ENCODE peak calls at places on chromosomes 2 and 18, in six cellular contexts. F is A549, S is HepG2, V is IMR-90, O is GM12878, L is K562. R is an unnamed sample.

GRCh38 chr18:7927119-7927518 is 360.0 kb downstream of the PTPRM start:
- DNase-seq in F (no peak), S (no peak), V (peak; percentile 45), O (no peak), L (no peak), R (no peak)

GRCh38 chr2:163670929-163671328 is 64.9 kb downstream of the FIGN start:
- DNase-seq in F (no peak), S (no peak), V (no peak), O (no peak), L (no peak), R (no peak)

GRCh38 chr2:63049291-63050185 is 1.1 kb upstream of the OTX1 start:
- DNase-seq in F (peak; percentile 64), S (no peak), V (peak; percentile 8), O (no peak), L (no peak), R (peak; percentile 53)

GRCh38 chr2:61425605-61426155 is 45.2 kb downstream of the USP34 start:
- DNase-seq in F (no peak), S (no peak), V (no peak), O (no peak), L (no peak), R (no peak)

GRCh38 chr2:232139786-232140562 is 178.5 kb downstream of the DIS3L2 start:
- DNase-seq in F (no peak), S (peak; percentile 16), V (peak; percentile 77), O (no peak), L (no peak), R (no peak)

GRCh38 chr2:100038019-100038418 is 104.4 kb downstream of the AFF3 start:
- DNase-seq in F (no peak), S (no peak), V (no peak), O (no peak), L (no peak), R (peak; percentile 21)

GRCh38 chr2:120944575-120944974 is 208.9 kb downstream of the GLI2 start:
- DNase-seq in F (no peak), S (no peak), V (no peak), O (no peak), L (no peak), R (no peak)

GRCh38 chr2:181123798-181124217 is 143.4 kb downstream of the UBE2E3 start:
- DNase-seq in F (no peak), S (no peak), V (no peak), O (peak; percentile 53), L (no peak), R (no peak)

GRCh38 chr2:62042944-62043343 is 137.5 kb downstream of the COMMD1 start:
- DNase-seq in F (no peak), S (no peak), V (peak; percentile 23), O (no peak), L (no peak), R (no peak)

GRCh38 chr2:191862371-191862770 is 15.5 kb upstream of the CAVIN2 start:
- DNase-seq in F (no peak), S (no peak), V (peak; percentile 49), O (no peak), L (no peak), R (no peak)
- TF ChIP-seq SMC3 in F (no peak), S (no peak), V (no peak), O (no peak), L (no peak), R (no peak)

GRCh38 chr18:36412778-36413177 is 115.3 kb downstream of the FHOD3 start:
- DNase-seq in F (peak; percentile 40), S (peak; percentile 29), V (no peak), O (no peak), L (no peak), R (peak; percentile 41)
- TF ChIP-seq RAD21 in F (no peak), S (no peak), V (peak; percentile 48), O (peak; percentile 36), L (no peak), R (peak; percentile 65)

GRCh38 chr2:128320609-128321420 is 2.1 kb upstream of the HS6ST1 start:
- DNase-seq in F (no peak), S (no peak), V (no peak), O (no peak), L (no peak), R (no peak)
- TF ChIP-seq SMC3 in F (no peak), S (no peak), V (no peak), O (no peak), L (no peak), R (no peak)

GRCh38 chr2:150729495-150729955 is 242.1 kb upstream of the RND3 start:
- DNase-seq in F (no peak), S (no peak), V (peak; percentile 47), O (peak; percentile 19), L (no peak), R (no peak)
- TF ChIP-seq RAD21 in F (no peak), S (no peak), V (no peak), O (no peak), L (no peak), R (no peak)

DNA sequence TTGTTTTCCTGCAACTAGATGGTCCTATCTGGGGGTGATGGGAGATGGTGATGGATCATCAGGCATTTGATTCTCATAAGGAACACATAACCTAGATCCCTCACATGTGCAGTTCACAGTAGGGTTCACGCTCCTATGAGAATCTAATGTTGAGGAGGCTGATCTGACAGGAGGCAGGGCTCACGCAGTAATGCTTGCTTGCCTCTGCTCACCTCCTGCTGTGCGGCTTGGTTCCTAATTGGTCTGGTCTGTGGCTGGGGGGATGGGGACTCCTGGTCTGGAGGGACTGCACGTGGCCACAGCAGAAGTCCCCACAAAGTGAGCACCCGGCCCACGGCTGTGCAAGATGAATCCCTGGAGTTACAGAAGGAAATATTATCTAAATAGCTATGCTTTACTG is 11.3 kb downstream of the MC5R start:
- DNase-seq in F (no peak), S (no peak), V (no peak), O (no peak), L (no peak), R (no peak)
- TF ChIP-seq SMC3 in F (no peak), S (no peak), V (no peak), O (no peak), L (no peak), R (no peak)

GRCh38 chr2:9908639-9909038 is 42.9 kb upstream of the GRHL1 start:
- DNase-seq in F (no peak), S (peak; percentile 45), V (no peak), O (no peak), L (no peak), R (no peak)

GRCh38 chr2:9910699-9911098 is 40.8 kb upstream of the GRHL1 start:
- DNase-seq in F (no peak), S (no peak), V (no peak), O (no peak), L (no peak), R (no peak)

GRCh38 chr2:9907402-9907801 is 44.1 kb upstream of the GRHL1 start:
- DNase-seq in F (no peak), S (no peak), V (no peak), O (no peak), L (no peak), R (no peak)

GRCh38 chr2:9912468-9912867 is 39.0 kb upstream of the GRHL1 start:
- DNase-seq in F (no peak), S (no peak), V (no peak), O (no peak), L (no peak), R (no peak)

DNA sequence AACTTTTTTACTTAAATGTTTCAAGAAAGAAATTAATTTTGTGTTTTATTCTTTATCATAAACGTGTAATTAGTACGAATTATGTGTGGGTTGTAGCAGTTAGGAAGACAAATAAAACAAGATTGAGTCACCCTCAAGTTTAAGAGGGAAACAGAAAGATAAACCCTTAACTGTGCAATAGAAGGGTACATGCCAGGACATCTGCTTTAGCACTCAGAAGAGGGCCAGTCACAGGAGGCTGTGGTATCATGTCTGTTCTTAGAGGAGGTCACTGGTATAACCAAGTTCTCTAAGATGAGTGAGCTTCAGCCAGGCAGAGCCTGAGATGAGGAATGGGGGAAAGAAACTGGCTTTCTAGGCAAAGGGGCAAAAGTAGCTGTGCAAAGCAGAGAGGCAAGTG is 42.4 kb upstream of the GRHL1 start:
- DNase-seq in F (no peak), S (no peak), V (peak; percentile 61), O (no peak), L (no peak), R (no peak)
- TF ChIP-seq RAD21 in F (no peak), S (no peak), V (no peak), O (no peak), L (no peak), R (no peak)